ENCODE peak calls at places on chromosomes 16 and 17, in six cellular contexts. Y is activated T-helper 1 cell treated with anti-CD3 and anti-CD28 coated beads, Interleukin-2, amount 50 U/mL, for 16 hours; F is PC-9; N is fibroblast of the aortic adventitia; C is NCI-H2029; B is T-helper 1 cell. P is an unnamed sample.

GRCh38 chr16:56662357-56663354 is 4.9 kb downstream of the MT1F start:
- DNase-seq in Y (no peak), F (no peak), N (no peak), C (no peak), B (no peak), P (no peak)

GRCh38 chr16:11572301-11572995 is 14.3 kb downstream of the LITAF start:
- DNase-seq in Y (peak), F (no peak), N (no peak), C (no peak), B (peak), P (no peak)

GRCh38 chr16:16045311-16045710 is 95.9 kb downstream of the ABCC1 start:
- DNase-seq in Y (no peak), F (peak), N (no peak), C (no peak), B (no peak), P (no peak)

GRCh38 chr16:10039220-10040096 is 142.8 kb downstream of the GRIN2A start:
- DNase-seq in Y (no peak), F (no peak), N (peak), C (no peak), B (no peak), P (peak)

GRCh38 chr16:31344712-31345111 is 10.3 kb upstream of the ITGAX start:
- DNase-seq in Y (no peak), F (no peak), N (no peak), C (no peak), B (no peak), P (no peak)

GRCh38 chr17:40399185-40399584 is 18.5 kb downstream of the TOP2A start:
- DNase-seq in Y (no peak), F (peak), N (peak), C (peak), B (no peak), P (peak)

GRCh38 chr16:86002178-86002577 is 103.2 kb downstream of the IRF8 start:
- DNase-seq in Y (no peak), F (no peak), N (no peak), C (no peak), B (no peak), P (no peak)

GRCh38 chr16:84056933-84057332 is 14.3 kb upstream of the SLC38A8 start:
- DNase-seq in Y (no peak), F (no peak), N (no peak), C (no peak), B (no peak), P (no peak)

GRCh38 chr16:89491238-89491869 is 993 bp upstream of the ANKRD11 start:
- DNase-seq in Y (no peak), F (peak), N (peak), C (no peak), B (no peak), P (no peak)

GRCh38 chr17:82698974-82699442 is 510 bp upstream of the RAB40B start:
- DNase-seq in Y (no peak), F (no peak), N (no peak), C (no peak), B (no peak), P (no peak)

GRCh38 chr17:45672301-45672700 is 111.8 kb upstream of the CRHR1 start:
- DNase-seq in Y (no peak), F (no peak), N (no peak), C (peak), B (no peak), P (no peak)

GRCh38 chr17:44878627-44879221 is 20.5 kb downstream of the EFTUD2 start:
- DNase-seq in Y (no peak), F (no peak), N (peak), C (no peak), B (no peak), P (peak)

GRCh38 chr16:85681255-85681654 is 7.5 kb downstream of the GINS2 start:
- DNase-seq in Y (no peak), F (no peak), N (no peak), C (peak), B (no peak), P (no peak)

P was measured in D341Med.